ENCODE peak calls at places on chromosome 3, in eight cellular contexts. H, N, E, Y, Q, F, P and B are unnamed samples.
A peak's percentile ranks its signal among the peaks of the same experiment; 100 is the strongest.

GRCh38 chr3:124952456-124952855 is 17.9 kb upstream of the MUC13 start:
- DNase-seq in Q (no peak), H (no peak), N (no peak), Y (no peak), F (no peak), P (no peak), E (no peak), B (no peak)

GRCh38 chr3:196757876-196758739 is 18.5 kb downstream of the PAK2 start:
- DNase-seq in Q (no peak), P (peak; percentile 53), E (no peak), N (no peak), F (no peak), H (no peak), Y (no peak), B (no peak)

GRCh38 chr3:45716790-45717336 is 27.7 kb downstream of the SACM1L start:
- DNase-seq in F (no peak), Y (no peak), H (no peak), Q (no peak), P (no peak), N (no peak), E (no peak), B (no peak)

GRCh38 chr3:5891721-5892120 is 704.2 kb downstream of the EDEM1 start:
- DNase-seq in Q (no peak), E (no peak), H (no peak), Y (no peak), N (no peak), F (no peak), P (no peak), B (no peak)

GRCh38 chr3:13539285-13539625 is 9.7 kb upstream of the FBLN2 start:
- DNase-seq in Y (no peak), E (no peak), H (no peak), Q (no peak), F (no peak), P (no peak), N (no peak), B (no peak)

GRCh38 chr3:15041950-15042349 is 23.2 kb downstream of the MRPS25 start:
- DNase-seq in P (no peak), Q (no peak), E (no peak), H (no peak), N (no peak), Y (no peak), F (no peak), B (no peak)

GRCh38 chr3:24837601-24838000 is 343.0 kb upstream of the THRB start:
- DNase-seq in E (no peak), Q (no peak), H (no peak), P (no peak), F (no peak), Y (no peak), N (no peak), B (no peak)

GRCh38 chr3:45612918-45613602 is 18.5 kb downstream of the LIMD1 start:
- DNase-seq in E (no peak), Y (no peak), F (no peak), N (no peak), Q (no peak), H (no peak), P (no peak), B (no peak)

GRCh38 chr3:142993958-142994442 is 7.4 kb upstream of the U2SURP start:
- DNase-seq in F (no peak), E (peak; percentile 70), P (peak; percentile 81), Q (peak; percentile 39), Y (peak; percentile 72), H (peak; percentile 39), N (peak; percentile 73), B (no peak)

GRCh38 chr3:113985526-113985925 is 37.7 kb downstream of the ZDHHC23 start:
- DNase-seq in Y (no peak), P (no peak), N (no peak), Q (no peak), H (no peak), E (no peak), F (no peak), B (no peak)

GRCh38 chr3:136042608-136043221 is 77.2 kb downstream of the PPP2R3A start:
- DNase-seq in F (no peak), Q (no peak), Y (no peak), N (no peak), P (no peak), H (no peak), E (peak; percentile 79), B (no peak)

GRCh38 chr3:47705391-47705790 is 76.3 kb downstream of the SMARCC1 start:
- DNase-seq in N (no peak), Q (no peak), P (no peak), F (no peak), H (no peak), E (no peak), Y (no peak), B (no peak)

GRCh38 chr3:146715176-146715575 is 110.0 kb upstream of the PLSCR5 start:
- DNase-seq in Q (no peak), E (no peak), F (no peak), H (no peak), N (no peak), Y (no peak), P (no peak), B (no peak)

GRCh38 chr3:11825271-11825670 is 21.4 kb downstream of the TAMM41 start:
- DNase-seq in Q (no peak), P (no peak), Y (no peak), H (no peak), E (no peak), N (no peak), F (no peak), B (no peak)

GRCh38 chr3:11819146-11819545 is 27.5 kb downstream of the TAMM41 start:
- DNase-seq in F (no peak), P (no peak), Y (no peak), Q (no peak), H (no peak), N (no peak), E (no peak), B (no peak)

GRCh38 chr3:11818033-11818432 is 28.7 kb downstream of the TAMM41 start:
- DNase-seq in P (no peak), F (no peak), Y (peak; percentile 6), Q (no peak), H (no peak), N (peak; percentile 13), E (no peak), B (no peak)

GRCh38 chr3:11820540-11821041 is 26.1 kb downstream of the TAMM41 start:
- DNase-seq in H (no peak), Q (no peak), F (no peak), N (peak; percentile 9), E (peak; percentile 37), Y (no peak), P (peak; percentile 45), B (no peak)
- TF ChIP-seq CTCF in H (no peak), Q (no peak), F (no peak), N (no peak), E (no peak), Y (peak; percentile 10), P (no peak), B (no peak)

DNA sequence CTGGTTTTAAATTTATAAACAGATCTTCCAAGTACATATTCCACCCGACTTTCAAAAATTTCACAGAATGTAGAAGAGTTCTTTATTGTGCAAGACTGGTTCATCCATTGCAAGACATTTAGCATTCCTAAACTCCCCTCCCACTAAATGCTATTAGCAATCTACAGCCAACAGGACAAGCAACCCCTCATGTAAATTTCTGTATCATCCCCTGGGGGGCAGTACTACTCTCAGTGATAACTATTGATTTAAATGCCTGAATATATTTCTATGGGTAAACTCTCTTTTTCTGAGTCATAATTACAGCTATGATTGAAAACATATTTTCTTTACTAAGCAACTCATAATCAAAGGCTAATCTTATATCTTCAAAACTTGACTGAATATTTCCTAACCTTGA is 10.7 kb upstream of the SLC15A2 start:
- DNase-seq in P (peak; percentile 5), F (no peak), H (no peak), Q (no peak), Y (no peak), N (no peak), E (peak; percentile 13), B (no peak)
- TF ChIP-seq CTCF in P (peak; percentile 48), F (no peak), H (no peak), Q (peak; percentile 27), Y (peak; percentile 37), N (peak; percentile 17), E (peak; percentile 47), B (no peak)

GRCh38 chr3:139811331-139811730 is 123.7 kb upstream of the CLSTN2 start:
- DNase-seq in Q (no peak), Y (no peak), E (no peak), H (no peak), N (no peak), F (no peak), P (no peak), B (no peak)

GRCh38 chr3:139803294-139803693 is 125.5 kb upstream of the NMNAT3 start:
- DNase-seq in N (no peak), Y (no peak), H (no peak), Q (no peak), F (peak; percentile 83), P (no peak), E (no peak), B (no peak)

DNA sequence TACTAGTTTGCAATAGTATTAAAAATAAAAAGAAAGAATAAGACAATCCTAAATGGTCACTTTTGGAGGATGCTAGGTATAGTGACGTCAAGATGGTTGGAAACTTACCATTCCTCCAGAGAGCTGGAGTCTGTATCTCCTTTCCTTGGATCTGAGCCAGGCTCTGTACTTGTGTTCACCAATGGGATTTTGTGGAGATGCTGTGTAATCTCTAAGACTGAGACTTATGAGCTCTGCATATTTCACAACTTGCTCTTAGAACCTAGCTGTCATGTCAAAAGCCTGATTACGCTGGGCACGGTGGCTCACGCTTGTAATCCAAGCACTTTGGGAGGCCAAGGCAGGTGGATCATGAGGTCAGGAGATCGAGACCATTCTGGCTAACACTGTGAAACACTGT is 126.8 kb upstream of the CLSTN2 start:
- DNase-seq in E (no peak), H (no peak), P (no peak), N (no peak), F (no peak), Q (no peak), Y (no peak), B (no peak)
- TF ChIP-seq CTCF in E (no peak), H (no peak), P (no peak), N (no peak), F (no peak), Q (no peak), Y (no peak), B (no peak)

GRCh38 chr3:131239250-131239649 is 142.3 kb upstream of the NUDT16 start:
- DNase-seq in P (no peak), N (no peak), F (no peak), E (no peak), Q (no peak), Y (no peak), H (no peak), B (no peak)

GRCh38 chr3:131238496-131238895 is 143.1 kb upstream of the NUDT16 start:
- DNase-seq in F (no peak), Y (no peak), E (no peak), N (no peak), P (no peak), H (no peak), Q (no peak), B (no peak)

GRCh38 chr3:131242201-131242600 is 139.4 kb upstream of the NUDT16 start:
- DNase-seq in Q (no peak), H (no peak), E (no peak), Y (no peak), P (no peak), N (no peak), F (no peak), B (no peak)
- TF ChIP-seq CTCF in Q (no peak), H (no peak), E (no peak), Y (no peak), P (no peak), N (no peak), F (no peak), B (peak; percentile 11)

GRCh38 chr3:183388213-183388612 is 40.2 kb downstream of the MCF2L2 start:
- DNase-seq in Y (no peak), Q (no peak), H (no peak), P (no peak), E (no peak), N (no peak), F (no peak), B (no peak)
- TF ChIP-seq CTCF in Y (no peak), Q (no peak), H (no peak), P (no peak), E (no peak), N (no peak), F (no peak), B (no peak)